ENCODE peak calls at places on chromosomes 4 and X, in ten cellular contexts. D, S, R, I, Y, J, T, N, W and K are unnamed samples.

GRCh38 chr4:60384475-60384874 is 815.7 kb upstream of the ADGRL3 start:
- DNase-seq in D (no peak), S (no peak), R (no peak), I (no peak), Y (no peak), J (no peak), T (no peak), N (no peak), W (no peak), K (no peak)

GRCh38 chr4:173247316-173247715 is 78.7 kb downstream of the GALNT7 start:
- DNase-seq in D (no peak), S (no peak), R (no peak), I (no peak), Y (no peak), J (no peak), T (no peak), N (no peak), W (no peak), K (no peak)

GRCh38 chr4:30399476-30399875 is 320.7 kb upstream of the PCDH7 start:
- DNase-seq in D (no peak), S (no peak), R (no peak), I (no peak), Y (no peak), J (no peak), T (no peak), N (no peak), W (no peak), K (no peak)

GRCh38 chr4:122065915-122066314 is 86.2 kb upstream of the BLTP1 start:
- DNase-seq in D (no peak), S (no peak), R (no peak), I (no peak), Y (no peak), J (no peak), T (no peak), N (no peak), W (no peak), K (no peak)

GRCh38 chrX:71514367-71515038 is 18.4 kb upstream of the OGT start:
- DNase-seq in D (no peak), S (no peak), R (no peak), I (no peak), Y (peak), J (peak), T (no peak), N (no peak), W (no peak), K (no peak)

GRCh38 chr4:7330031-7330596 is 104.6 kb downstream of the PSAPL1 start:
- DNase-seq in D (no peak), S (no peak), R (no peak), I (no peak), Y (no peak), J (no peak), T (no peak), N (no peak), W (no peak), K (no peak)

GRCh38 chr4:825063-825968 is 613 bp downstream of the CPLX1 start:
- DNase-seq in D (no peak), S (no peak), R (peak), I (no peak), Y (peak), J (no peak), T (no peak), N (peak), W (peak), K (no peak)

GRCh38 chr4:81429607-81430006 is 42.1 kb downstream of the RASGEF1B start:
- DNase-seq in D (no peak), S (no peak), R (no peak), I (no peak), Y (no peak), J (no peak), T (no peak), N (no peak), W (no peak), K (no peak)

GRCh38 chrX:118839334-118839958 is 15.8 kb downstream of the ZCCHC12 start:
- DNase-seq in D (peak), S (no peak), R (peak), I (peak), Y (peak), J (peak), T (peak), N (peak), W (peak), K (peak)

GRCh38 chr4:88159137-88159725 is 792 bp upstream of the ABCG2 start:
- DNase-seq in D (no peak), S (no peak), R (no peak), I (no peak), Y (no peak), J (peak), T (peak), N (no peak), W (no peak), K (no peak)

GRCh38 chrX:30309139-30309571 is at the start of gene NR0B1:
- DNase-seq in D (no peak), S (no peak), R (no peak), I (no peak), Y (no peak), J (no peak), T (peak), N (peak), W (peak), K (no peak)

GRCh38 chr4:78569291-78569821 is 17.8 kb downstream of the ANXA3 start:
- DNase-seq in D (peak), S (peak), R (no peak), I (peak), Y (no peak), J (no peak), T (peak), N (no peak), W (no peak), K (no peak)

GRCh38 chr4:48683784-48684666 is 96.1 kb downstream of the FRYL start:
- DNase-seq in D (no peak), S (no peak), R (no peak), I (no peak), Y (no peak), J (no peak), T (no peak), N (no peak), W (no peak), K (no peak)

GRCh38 chrX:128518508-128518907 is 466.3 kb upstream of the ACTRT1 start:
- DNase-seq in D (peak), S (no peak), R (no peak), I (peak), Y (no peak), J (no peak), T (peak), N (no peak), W (peak), K (no peak)

GRCh38 chr4:174707897-174708296 is 121.2 kb downstream of the GLRA3 start:
- DNase-seq in D (no peak), S (no peak), R (no peak), I (no peak), Y (no peak), J (no peak), T (no peak), N (no peak), W (no peak), K (no peak)

GRCh38 chr4:183635737-183636136 is 23.2 kb downstream of the RWDD4 start:
- DNase-seq in D (no peak), S (no peak), R (no peak), I (no peak), Y (no peak), J (no peak), T (no peak), N (no peak), W (no peak), K (no peak)

GRCh38 chrX:134547047-134547679 is 87.2 kb downstream of the HPRT1 start:
- DNase-seq in D (peak), S (no peak), R (no peak), I (no peak), Y (no peak), J (no peak), T (peak), N (no peak), W (no peak), K (no peak)

GRCh38 chr4:63063765-63064164 is 1345.5 kb downstream of the TECRL start:
- DNase-seq in D (peak), S (no peak), R (no peak), I (no peak), Y (no peak), J (no peak), T (no peak), N (no peak), W (no peak), K (no peak)

GRCh38 chrX:67545772-67546495 is 2.1 kb downstream of the AR start:
- DNase-seq in D (no peak), S (no peak), R (peak), I (no peak), Y (no peak), J (no peak), T (peak), N (peak), W (peak), K (peak)

GRCh38 chr4:95106408-95106928 is 348.7 kb downstream of the BMPR1B start:
- DNase-seq in D (peak), S (no peak), R (no peak), I (no peak), Y (no peak), J (no peak), T (no peak), N (no peak), W (no peak), K (no peak)

GRCh38 chr4:189090174-189090814 is 850.4 kb upstream of the FRG1 start:
- DNase-seq in D (peak), S (no peak), R (no peak), I (peak), Y (no peak), J (no peak), T (peak), N (no peak), W (peak), K (no peak)

GRCh38 chrX:104324871-104325585 is 70.3 kb upstream of the ESX1 start:
- DNase-seq in D (peak), S (no peak), R (no peak), I (peak), Y (no peak), J (no peak), T (no peak), N (no peak), W (no peak), K (no peak)

GRCh38 chr4:7632341-7632740 is 197.6 kb upstream of the PSAPL1 start:
- DNase-seq in D (no peak), S (no peak), R (no peak), I (no peak), Y (no peak), J (no peak), T (no peak), N (no peak), W (no peak), K (no peak)

DNA sequence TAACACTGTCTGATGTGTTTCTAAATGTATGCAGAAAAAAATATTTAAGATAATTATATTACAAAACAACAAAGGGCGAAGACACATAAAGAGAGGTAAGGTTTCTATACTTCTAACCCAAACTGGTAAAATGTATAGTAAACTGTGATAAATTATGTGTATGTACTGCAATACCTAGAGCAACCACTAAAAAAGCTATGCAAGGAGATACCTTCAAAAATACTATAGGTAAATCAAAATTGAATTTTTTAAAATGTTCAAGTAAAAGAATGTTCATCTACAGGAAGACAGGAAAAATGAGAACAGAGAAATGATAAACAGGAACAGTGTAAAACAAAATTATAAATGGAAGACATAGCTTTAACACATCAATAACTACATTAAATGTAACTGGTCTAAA is 27.3 kb upstream of the RAI2 start:
- DNase-seq in D (no peak), S (no peak), R (no peak), I (no peak), Y (no peak), J (no peak), T (no peak), N (no peak), W (no peak), K (no peak)
- TF ChIP-seq CTCF in D (no peak), S (no peak), R (peak), I (no peak), Y (peak), J (no peak), T (no peak), N (peak), W (peak), K (peak)

GRCh38 chr4:185540487-185541125 is 5.3 kb upstream of the PDLIM3 start:
- DNase-seq in D (no peak), S (no peak), R (no peak), I (no peak), Y (no peak), J (no peak), T (no peak), N (no peak), W (no peak), K (no peak)
- TF ChIP-seq CTCF in D (no peak), S (no peak), R (no peak), I (no peak), Y (no peak), J (no peak), T (no peak), N (no peak), W (no peak), K (no peak)

GRCh38 chr4:86934772-86935498 is at the start of gene AFF1:
- DNase-seq in D (peak), S (peak), R (peak), I (peak), Y (peak), J (peak), T (peak), N (peak), W (peak), K (peak)
- TF ChIP-seq CTCF in D (peak), S (peak), R (peak), I (no peak), Y (peak), J (peak), T (peak), N (no peak), W (peak), K (peak)

GRCh38 chr4:140426610-140427103 is 791 bp downstream of the CLGN start:
- DNase-seq in D (no peak), S (no peak), R (peak), I (no peak), Y (no peak), J (peak), T (no peak), N (no peak), W (peak), K (peak)
- TF ChIP-seq CTCF in D (no peak), S (no peak), R (no peak), I (no peak), Y (no peak), J (no peak), T (no peak), N (no peak), W (no peak), K (peak)

GRCh38 chrX:115229337-115229991 is 4.4 kb downstream of the LRCH2 start:
- DNase-seq in D (no peak), S (no peak), R (no peak), I (no peak), Y (no peak), J (no peak), T (no peak), N (no peak), W (no peak), K (no peak)

DNA sequence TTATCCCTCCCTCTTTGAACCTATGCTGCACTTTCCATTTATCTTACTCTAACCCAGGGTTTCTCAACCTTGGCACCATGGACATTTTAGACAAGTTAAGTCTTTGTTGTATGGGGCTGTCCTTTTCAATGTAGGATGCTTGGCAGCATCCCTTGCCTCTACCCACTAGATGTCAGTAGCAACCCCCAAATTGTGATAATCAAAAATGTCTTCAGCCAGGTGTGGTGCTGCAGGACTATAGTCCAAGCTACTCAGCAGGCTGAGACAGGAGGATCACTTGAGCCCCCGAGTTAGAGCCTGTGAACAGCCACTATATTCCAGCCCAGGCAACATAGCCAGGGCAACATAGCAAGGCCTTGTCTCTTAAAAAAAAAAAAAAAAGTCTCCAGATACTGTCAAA is 7.0 kb downstream of the LRCH2 start:
- DNase-seq in D (peak), S (no peak), R (no peak), I (peak), Y (no peak), J (no peak), T (peak), N (peak), W (peak), K (no peak)
- TF ChIP-seq CTCF in D (peak), S (peak), R (peak), I (peak), Y (no peak), J (no peak), T (peak), N (no peak), W (no peak), K (peak)